ENCODE peak calls at places on chromosomes 7 and 10, in eight cellular contexts. J is naive thymus-derived CD4-positive, alpha-beta T cell; M is OCI-LY7; G is suprapubic skin; Z is hepatocyte; I is effector memory CD4-positive, alpha-beta T cell; D is cardiac muscle cell; U is kidney. P is an unnamed sample. For H3K9me3 and H3K4me1, the result is how much of the 10 kb centered on the place peaks cover.

GRCh38 chr10:94274142-94274787 is 88.5 kb downstream of the NOC3L start:
- DNase-seq in I (no peak), G (peak), U (no peak), J (no peak), M (no peak), Z (no peak), D (no peak), P (no peak)

GRCh38 chr10:123807444-123808035 is 84.1 kb downstream of the CPXM2 start:
- DNase-seq in G (no peak), U (no peak), I (no peak), D (no peak), M (no peak), Z (no peak), J (no peak), P (no peak)

GRCh38 chr10:88045116-88045515 is 181.7 kb downstream of the PTEN start:
- DNase-seq in G (no peak), M (no peak), Z (no peak), I (no peak), U (no peak), D (no peak), J (no peak), P (no peak)

GRCh38 chr7:55573234-55573504 is 867 bp upstream of the VOPP1 start:
- DNase-seq in M (no peak), G (no peak), Z (no peak), I (no peak), D (peak), J (no peak), U (no peak), P (no peak)

GRCh38 chr10:101595591-101596433 is 7.7 kb downstream of the DPCD start:
- DNase-seq in M (no peak), G (no peak), U (peak), Z (no peak), I (no peak), J (no peak), D (no peak), P (no peak)

GRCh38 chr7:99453105-99453504 is 12.9 kb downstream of the ATP5MF start:
- DNase-seq in G (no peak), U (no peak), M (no peak), J (no peak), Z (no peak), I (no peak), D (no peak), P (no peak)

GRCh38 chr7:35366167-35367155 is 112.6 kb upstream of the TBX20 start:
- DNase-seq in U (no peak), I (no peak), D (no peak), M (no peak), Z (no peak), J (no peak), G (no peak), P (no peak)

GRCh38 chr7:66452165-66452564 is 176.5 kb upstream of the KCTD7 start:
- DNase-seq in M (no peak), I (no peak), G (no peak), Z (no peak), J (no peak), U (no peak), D (no peak), P (no peak)

GRCh38 chr7:151261534-151261933 is 13.0 kb upstream of the SMARCD3 start:
- DNase-seq in I (no peak), G (no peak), M (no peak), Z (no peak), U (peak), D (no peak), J (no peak), P (no peak)

GRCh38 chr10:43078986-43079273 is 2.1 kb downstream of the RET start:
- DNase-seq in Z (peak), J (peak), G (no peak), I (no peak), D (peak), M (peak), U (no peak), P (no peak)

GRCh38 chr7:37656913-37657530 is 26.5 kb upstream of the GPR141 start:
- DNase-seq in M (no peak), Z (no peak), I (no peak), D (no peak), J (no peak), U (no peak), G (no peak), P (no peak)

GRCh38 chr10:48533951-48534720 is 70.7 kb downstream of the ARHGAP22 start:
- DNase-seq in Z (no peak), J (no peak), I (no peak), D (peak), U (no peak), M (no peak), G (no peak), P (no peak)

GRCh38 chr7:47480576-47481538 is 101.1 kb downstream of the TNS3 start:
- DNase-seq in G (no peak), Z (no peak), I (no peak), D (no peak), U (no peak), M (no peak), J (no peak), P (no peak)

GRCh38 chr7:5695037-5695708 is 86.3 kb downstream of the RNF216 start:
- DNase-seq in J (peak), I (peak), G (no peak), Z (peak), U (peak), D (no peak), M (peak), P (peak)

GRCh38 chr7:157840174-157840912 is 503.5 kb downstream of the DNAJB6 start:
- DNase-seq in Z (no peak), M (no peak), G (no peak), J (no peak), U (peak), I (no peak), D (no peak), P (no peak)
- H3K9me3 ChIP-seq in Z (under half), M (under half), G (under half), J (under half), U (under half), I (under half), D (under half), P (under half)

DNA sequence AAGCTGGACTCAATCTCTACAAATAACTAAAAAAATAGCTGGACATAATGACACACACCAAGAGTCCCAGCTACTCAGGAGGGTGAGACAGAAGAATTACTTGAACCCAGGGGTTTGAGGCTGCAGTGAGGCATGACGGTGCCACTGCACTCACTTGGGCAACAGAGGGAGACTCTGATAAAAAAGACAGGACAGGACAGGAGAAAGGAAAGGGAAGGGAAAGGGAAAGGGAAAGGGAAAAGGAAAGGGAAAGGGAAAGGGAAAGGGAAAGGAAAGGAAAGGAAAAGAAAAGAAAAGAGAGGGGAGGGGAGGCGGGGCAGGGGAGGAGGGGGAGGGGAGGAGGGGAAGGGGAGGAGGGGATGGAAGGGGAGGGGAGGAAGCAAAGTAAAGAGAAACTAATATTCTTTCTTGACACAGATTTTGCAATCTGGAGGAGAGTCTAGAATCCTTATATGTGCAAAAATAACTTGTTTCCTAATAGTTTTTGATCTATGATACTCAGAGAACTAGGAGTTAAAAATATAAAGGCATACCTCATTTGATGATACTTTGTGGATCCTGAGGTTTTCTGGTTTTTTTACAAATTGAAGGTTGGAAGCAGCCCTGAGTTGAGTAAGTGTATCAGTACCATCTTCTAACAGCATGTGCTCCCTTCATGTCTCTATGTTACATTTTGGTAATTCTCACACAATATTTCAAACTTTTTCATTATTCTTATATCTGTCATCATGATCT is 8.0 kb downstream of the SAR1A start:
- DNase-seq in Z (no peak), U (no peak), M (no peak), J (no peak), I (no peak), D (no peak), G (no peak), P (no peak)
- H3K4me1 ChIP-seq in Z (under half), U (under half), M (under half), J (under half), I (under half), D (under half), G (under half), P (under half)

GRCh38 chr7:271266-272107 is 18.5 kb upstream of the FOXL3 start:
- DNase-seq in M (no peak), D (no peak), Z (no peak), I (no peak), G (no peak), J (no peak), U (peak), P (no peak)

GRCh38 chr7:273327-273726 is 16.6 kb upstream of the FOXL3 start:
- DNase-seq in D (no peak), J (no peak), Z (no peak), I (no peak), G (no peak), U (no peak), M (no peak), P (no peak)

GRCh38 chr7:272108-272615 is 17.8 kb upstream of the FOXL3 start:
- DNase-seq in M (no peak), D (no peak), G (no peak), Z (no peak), U (peak), I (no peak), J (no peak), P (no peak)

GRCh38 chr7:274262-274661 is 15.7 kb upstream of the FOXL3 start:
- DNase-seq in J (no peak), M (no peak), D (no peak), G (no peak), U (no peak), I (no peak), Z (no peak), P (no peak)

DNA sequence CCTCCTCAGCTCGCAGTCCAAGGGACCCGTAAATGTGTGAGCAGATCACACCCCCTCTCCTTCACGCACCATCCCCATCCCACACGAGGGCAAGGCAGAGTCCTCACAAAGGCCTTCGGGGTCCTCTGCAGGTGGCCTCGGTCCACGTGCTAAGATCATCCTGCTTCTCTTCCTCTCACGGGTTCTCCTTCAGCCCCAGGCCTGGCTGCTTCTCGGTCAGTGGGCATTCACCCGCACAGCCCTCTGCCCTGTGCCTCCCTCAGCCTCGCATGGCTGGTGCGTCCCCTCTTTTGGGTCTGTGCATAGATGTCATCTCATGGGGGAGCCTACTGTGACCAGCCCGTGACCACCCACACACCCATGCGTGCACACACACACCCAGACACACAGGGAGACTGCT is 17.3 kb upstream of the FOXL3 start:
- DNase-seq in U (no peak), I (no peak), G (no peak), J (no peak), Z (no peak), D (no peak), M (no peak), P (no peak)
- H3K9me3 ChIP-seq in U (under half), I (under half), G (under half), J (under half), Z (under half), D (under half), M (under half), P (under half)

DNA sequence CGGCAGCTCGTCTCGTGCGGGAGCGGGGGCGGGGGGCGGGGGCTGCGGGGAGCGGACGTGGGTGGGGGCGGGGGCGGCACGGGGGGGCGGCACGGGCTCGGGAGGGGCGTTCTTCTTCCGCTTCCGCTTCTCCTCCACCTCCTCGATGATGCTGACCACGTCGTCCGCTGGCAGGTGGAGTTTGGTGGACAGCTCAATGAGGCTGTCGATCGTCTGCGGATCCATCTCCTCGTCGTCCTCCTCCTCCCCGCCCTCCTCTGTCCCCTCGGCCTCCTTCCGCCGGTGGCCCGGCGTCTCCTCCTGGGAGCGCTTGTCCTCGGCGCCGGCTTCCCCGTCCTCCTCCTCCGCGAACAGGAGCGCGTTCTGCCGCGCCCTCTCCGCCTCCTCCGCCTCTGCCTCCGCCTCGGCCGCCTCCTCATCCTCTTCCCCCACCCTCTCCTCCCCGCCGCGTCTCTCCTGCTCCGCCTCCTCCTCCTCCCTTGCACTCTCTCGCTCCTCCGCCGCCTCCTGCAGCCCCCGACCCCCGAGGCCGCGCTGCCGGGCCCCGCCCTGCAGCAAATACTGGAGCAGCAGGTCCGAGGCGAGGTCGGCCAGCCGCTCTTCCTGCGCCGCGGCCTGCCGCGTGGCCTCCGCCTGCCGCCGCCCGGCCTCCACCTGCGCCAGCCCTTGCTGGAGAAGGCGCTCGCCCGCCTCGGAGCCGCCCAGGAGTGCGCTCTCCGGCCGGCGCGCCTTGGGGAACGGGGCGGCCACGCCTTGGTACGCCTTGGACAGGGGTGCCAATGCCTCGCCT is 1.9 kb downstream of the VGF start:
- DNase-seq in U (peak), Z (no peak), D (no peak), M (no peak), J (no peak), G (no peak), I (no peak), P (peak)
- H3K4me1 ChIP-seq in U (under half), Z (under half), D (under half), M (under half), J (under half), G (under half), I (under half), P (under half)

GRCh38 chr10:90133606-90134005 is 432.2 kb downstream of the KIF20B start:
- DNase-seq in J (no peak), M (no peak), D (no peak), Z (no peak), U (no peak), I (no peak), G (no peak), P (no peak)

GRCh38 chr10:90136731-90137316 is 435.4 kb downstream of the KIF20B start:
- DNase-seq in I (no peak), U (no peak), J (no peak), D (peak), Z (no peak), G (no peak), M (peak), P (no peak)

GRCh38 chr10:90138844-90139243 is 437.5 kb downstream of the KIF20B start:
- DNase-seq in Z (peak), J (no peak), U (no peak), G (no peak), D (peak), I (no peak), M (peak), P (no peak)
- H3K9me3 ChIP-seq in Z (under half), J (under half), U (under half), G (under half), D (under half), I (under half), M (under half), P (under half)

DNA sequence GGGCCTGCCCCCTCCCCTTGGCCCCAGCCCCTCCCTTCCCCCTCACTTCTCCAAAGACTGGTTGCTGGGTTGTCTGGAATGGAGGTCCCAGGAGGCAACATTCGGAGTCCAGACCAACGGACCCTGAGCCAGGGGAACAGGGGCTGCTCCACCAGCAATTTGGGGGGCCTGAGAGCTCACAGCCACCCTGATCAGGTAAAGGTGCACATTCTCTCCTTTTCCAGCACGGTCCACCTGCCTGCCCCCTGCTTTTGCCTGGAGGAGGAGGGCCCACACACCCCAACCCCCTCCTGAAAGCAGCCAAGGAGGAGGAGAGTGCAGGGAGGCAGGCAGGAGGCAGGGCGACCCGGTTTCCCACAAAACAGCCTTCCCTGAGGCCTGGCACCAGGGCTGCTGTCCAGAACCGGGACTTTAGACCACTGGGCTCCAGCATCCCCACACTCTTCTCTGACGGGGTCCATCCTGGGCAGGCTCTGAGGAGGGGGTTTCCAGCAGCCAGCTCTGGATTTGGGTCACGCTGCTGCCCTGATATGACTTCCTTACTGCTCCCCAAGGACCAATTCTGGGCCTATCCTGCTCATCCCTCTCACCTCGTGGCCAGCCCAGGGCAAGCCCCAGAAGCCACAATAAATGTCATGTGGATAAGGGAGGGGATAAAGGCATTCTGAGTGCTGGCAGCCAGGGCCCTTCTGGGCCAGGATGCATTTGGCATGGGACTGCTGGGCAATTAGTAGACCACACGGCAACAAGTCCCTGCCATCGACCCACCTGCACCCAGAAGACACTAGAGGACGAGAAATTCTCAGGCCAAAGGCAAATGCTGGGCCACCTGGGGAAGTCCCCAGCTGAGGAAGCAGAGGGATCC is 1.1 kb upstream of the CAMK2B start:
- DNase-seq in J (no peak), Z (no peak), I (no peak), G (no peak), D (no peak), U (no peak), M (no peak), P (no peak)
- H3K4me1 ChIP-seq in J (under half), Z (under half), I (under half), G (under half), D (under half), U (under half), M (under half), P (under half)

DNA sequence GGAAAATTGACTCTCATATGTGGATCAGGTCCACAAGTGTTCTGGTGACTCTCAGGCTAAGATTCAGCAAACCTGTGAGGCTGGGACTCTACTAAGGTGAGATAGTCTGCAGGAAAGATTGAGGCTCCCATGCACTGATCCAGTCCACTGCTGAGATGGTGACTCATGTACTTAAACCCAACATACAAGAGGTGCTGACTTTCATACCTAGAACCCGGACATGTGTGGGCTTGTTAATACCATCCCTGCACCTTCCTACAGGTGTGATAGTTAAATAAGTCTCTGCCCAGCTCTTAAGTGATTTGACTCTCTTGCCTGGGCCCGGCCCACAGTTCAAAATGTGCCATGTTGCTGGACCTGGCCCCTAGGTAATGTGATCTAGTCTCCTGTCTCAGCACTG is 27.1 kb upstream of the ZNF107 start:
- DNase-seq in I (no peak), J (no peak), G (no peak), D (no peak), Z (no peak), U (no peak), M (no peak), P (no peak)
- H3K9me3 ChIP-seq in I (under half), J (under half), G (under half), D (under half), Z (under half), U (under half), M (under half), P (under half)